ENCODE peak calls at places on chromosomes 4 and X, in five cellular contexts. One of them, this sample, is unnamed.

GRCh38 chr4:80471701-80472100 is 136.2 kb downstream of the CFAP299 start:
- ATAC-seq in activated B cell treated with CpG ODN at 0.5 μM for 24 hours: no peak
- ATAC-seq in left ventricle myocardium superior: no peak
- ATAC-seq in activated T-cell treated with anti-CD3 and anti-CD28 coated beads, Interleukin-2, amount 50 U/mL, for 72 hours: no peak
- ATAC-seq in SK-N-SH treated with all-trans-retinoic acid at 6 μM for 48 hours: peak
- ATAC-seq in this sample: no peak

GRCh38 chr4:98617358-98618047 is 40.9 kb downstream of the TSPAN5 start:
- ATAC-seq in activated B cell treated with CpG ODN at 0.5 μM for 24 hours: no peak
- ATAC-seq in left ventricle myocardium superior: peak
- ATAC-seq in activated T-cell treated with anti-CD3 and anti-CD28 coated beads, Interleukin-2, amount 50 U/mL, for 72 hours: no peak
- ATAC-seq in SK-N-SH treated with all-trans-retinoic acid at 6 μM for 48 hours: no peak
- ATAC-seq in this sample: no peak

GRCh38 chr4:108919229-108919893 is 156.5 kb upstream of the ETNPPL start:
- ATAC-seq in activated B cell treated with CpG ODN at 0.5 μM for 24 hours: no peak
- ATAC-seq in left ventricle myocardium superior: no peak
- ATAC-seq in activated T-cell treated with anti-CD3 and anti-CD28 coated beads, Interleukin-2, amount 50 U/mL, for 72 hours: no peak
- ATAC-seq in SK-N-SH treated with all-trans-retinoic acid at 6 μM for 48 hours: no peak
- ATAC-seq in this sample: no peak

GRCh38 chrX:139739138-139739537 is 31.2 kb upstream of the MCF2 start:
- ATAC-seq in activated B cell treated with CpG ODN at 0.5 μM for 24 hours: no peak
- ATAC-seq in left ventricle myocardium superior: no peak
- ATAC-seq in activated T-cell treated with anti-CD3 and anti-CD28 coated beads, Interleukin-2, amount 50 U/mL, for 72 hours: peak
- ATAC-seq in SK-N-SH treated with all-trans-retinoic acid at 6 μM for 48 hours: no peak
- ATAC-seq in this sample: no peak

GRCh38 chrX:107574054-107574683 is 54.1 kb upstream of the PRPS1 start:
- ATAC-seq in activated B cell treated with CpG ODN at 0.5 μM for 24 hours: no peak
- ATAC-seq in left ventricle myocardium superior: no peak
- ATAC-seq in activated T-cell treated with anti-CD3 and anti-CD28 coated beads, Interleukin-2, amount 50 U/mL, for 72 hours: no peak
- ATAC-seq in SK-N-SH treated with all-trans-retinoic acid at 6 μM for 48 hours: no peak
- ATAC-seq in this sample: no peak

GRCh38 chr4:33381806-33382205 is 2661.6 kb downstream of the PCDH7 start:
- ATAC-seq in activated B cell treated with CpG ODN at 0.5 μM for 24 hours: no peak
- ATAC-seq in left ventricle myocardium superior: no peak
- ATAC-seq in activated T-cell treated with anti-CD3 and anti-CD28 coated beads, Interleukin-2, amount 50 U/mL, for 72 hours: no peak
- ATAC-seq in SK-N-SH treated with all-trans-retinoic acid at 6 μM for 48 hours: no peak
- ATAC-seq in this sample: no peak

GRCh38 chrX:131816551-131817136 is 206.5 kb upstream of the STK26 start:
- ATAC-seq in activated B cell treated with CpG ODN at 0.5 μM for 24 hours: peak
- ATAC-seq in left ventricle myocardium superior: peak
- ATAC-seq in activated T-cell treated with anti-CD3 and anti-CD28 coated beads, Interleukin-2, amount 50 U/mL, for 72 hours: peak
- ATAC-seq in SK-N-SH treated with all-trans-retinoic acid at 6 μM for 48 hours: peak
- ATAC-seq in this sample: peak

GRCh38 chr4:6336166-6336565 is 66.5 kb downstream of the WFS1 start:
- ATAC-seq in activated B cell treated with CpG ODN at 0.5 μM for 24 hours: no peak
- ATAC-seq in left ventricle myocardium superior: no peak
- ATAC-seq in activated T-cell treated with anti-CD3 and anti-CD28 coated beads, Interleukin-2, amount 50 U/mL, for 72 hours: no peak
- ATAC-seq in SK-N-SH treated with all-trans-retinoic acid at 6 μM for 48 hours: no peak
- ATAC-seq in this sample: no peak

GRCh38 chr4:40254961-40255721 is 58.3 kb downstream of the RHOH start:
- ATAC-seq in activated B cell treated with CpG ODN at 0.5 μM for 24 hours: no peak
- ATAC-seq in left ventricle myocardium superior: no peak
- ATAC-seq in activated T-cell treated with anti-CD3 and anti-CD28 coated beads, Interleukin-2, amount 50 U/mL, for 72 hours: peak
- ATAC-seq in SK-N-SH treated with all-trans-retinoic acid at 6 μM for 48 hours: peak
- ATAC-seq in this sample: no peak

GRCh38 chr4:54100607-54101189 is 735 bp downstream of the GSX2 start:
- ATAC-seq in activated B cell treated with CpG ODN at 0.5 μM for 24 hours: peak
- ATAC-seq in left ventricle myocardium superior: peak
- ATAC-seq in activated T-cell treated with anti-CD3 and anti-CD28 coated beads, Interleukin-2, amount 50 U/mL, for 72 hours: peak
- ATAC-seq in SK-N-SH treated with all-trans-retinoic acid at 6 μM for 48 hours: peak
- ATAC-seq in this sample: peak

GRCh38 chr4:157221895-157222763 is 1.6 kb downstream of the GRIA2 start:
- ATAC-seq in activated B cell treated with CpG ODN at 0.5 μM for 24 hours: no peak
- ATAC-seq in left ventricle myocardium superior: no peak
- ATAC-seq in activated T-cell treated with anti-CD3 and anti-CD28 coated beads, Interleukin-2, amount 50 U/mL, for 72 hours: no peak
- ATAC-seq in SK-N-SH treated with all-trans-retinoic acid at 6 μM for 48 hours: peak
- ATAC-seq in this sample: no peak